ENCODE peak calls at places on chromosome 10, in six cellular contexts. F is heart right ventricle; Q is HTR-8/SVneo; Z is activated T-cell treated with anti-CD3 and anti-CD28 coated beads, Interleukin-2, amount 50 U/mL, for 72 hours; A is activated CD4-positive, alpha-beta T cell treated with anti-CD3 and anti-CD28 coated beads, Interleukin-2, amount 10 ng/mL, durations not matched to agents 24 days and 14 days; W is neural crest cell. U is an unnamed sample.

GRCh38 chr10:70362357-70362756 is 20.1 kb downstream of the LRRC20 start:
- DNase-seq in F (no peak), Q (no peak), W (no peak), Z (no peak), A (no peak), U (no peak)

GRCh38 chr10:1316806-1317131 is 260.6 kb downstream of the WDR37 start:
- DNase-seq in W (no peak), F (no peak), Z (no peak), A (no peak), Q (no peak), U (no peak)

GRCh38 chr10:77970869-77971803 is 44.6 kb upstream of the DLG5 start:
- DNase-seq in W (no peak), Q (peak), F (peak), A (peak), Z (no peak), U (peak)

GRCh38 chr10:121949473-121949872 is 21.6 kb upstream of the ATE1 start:
- DNase-seq in W (no peak), A (no peak), F (no peak), Z (no peak), Q (no peak), U (no peak)

GRCh38 chr10:125720002-125720382 is 483 bp downstream of the EDRF1 start:
- DNase-seq in W (no peak), Q (no peak), F (no peak), A (no peak), Z (no peak), U (no peak)

GRCh38 chr10:97701438-97702064 is 12.0 kb upstream of the MARVELD1 start:
- DNase-seq in Z (peak), A (peak), Q (peak), F (peak), W (peak), U (peak)

GRCh38 chr10:88792656-88793055 is 9.9 kb upstream of the LIPM start:
- DNase-seq in F (peak), A (no peak), Z (peak), Q (no peak), W (no peak), U (no peak)

GRCh38 chr10:90288403-90288933 is 569.4 kb downstream of the HTR7 start:
- DNase-seq in A (no peak), F (no peak), Z (no peak), Q (no peak), W (no peak), U (peak)

GRCh38 chr10:75398630-75399460 is 2.7 kb downstream of the ZNF503 start:
- DNase-seq in W (peak), A (no peak), Z (no peak), Q (no peak), F (no peak), U (no peak)

GRCh38 chr10:71512213-71512745 is 115.6 kb downstream of the CDH23 start:
- DNase-seq in F (no peak), Q (no peak), A (no peak), W (no peak), Z (no peak), U (no peak)

GRCh38 chr10:100930368-100930767 is 17.6 kb downstream of the SLF2 start:
- DNase-seq in Z (no peak), Q (no peak), F (no peak), A (no peak), W (no peak), U (no peak)

GRCh38 chr10:72088879-72089585 is 681 bp upstream of the SPOCK2 start:
- DNase-seq in W (no peak), Q (no peak), Z (peak), A (peak), F (no peak), U (no peak)

GRCh38 chr10:54815583-54815982 is 14.6 kb upstream of the PCDH15 start:
- DNase-seq in F (no peak), Q (no peak), Z (no peak), W (no peak), A (no peak), U (no peak)

GRCh38 chr10:70537398-70538194 is 59.0 kb downstream of the PALD1 start:
- DNase-seq in W (peak), Z (peak), A (peak), F (no peak), Q (no peak), U (no peak)

GRCh38 chr10:131750973-131751826 is 149.6 kb upstream of the PPP2R2D start:
- DNase-seq in A (no peak), Z (no peak), W (peak), F (no peak), Q (no peak), U (no peak)

GRCh38 chr10:3761111-3761686 is 23.8 kb downstream of the KLF6 start:
- DNase-seq in Z (peak), W (no peak), F (no peak), A (no peak), Q (no peak), U (no peak)

GRCh38 chr10:129765664-129766550 is 198.2 kb downstream of the EBF3 start:
- DNase-seq in Q (no peak), W (no peak), F (no peak), Z (no peak), A (no peak), U (no peak)

GRCh38 chr10:117165557-117166419 is 27.7 kb upstream of the VAX1 start:
- DNase-seq in Q (peak), Z (peak), A (no peak), W (peak), F (peak), U (no peak)

GRCh38 chr10:61937631-61938284 is 36.3 kb downstream of the ARID5B start:
- DNase-seq in A (peak), Z (peak), W (no peak), F (no peak), Q (no peak), U (no peak)

GRCh38 chr10:57579926-57580325 is 687.8 kb downstream of the IPMK start:
- DNase-seq in F (peak), Z (no peak), Q (peak), W (no peak), A (no peak), U (no peak)

U was measured in amniotic stem cell.